ENCODE peak calls at places on chromosomes 5 and 9, in nine cellular contexts. A is NCI-H446; J is CD8-positive, alpha-beta memory T cell; H is stimulated activated CD8-positive, alpha-beta memory T cell treated with anti-CD3 and anti-CD28 coated beads, Interleukin-4, amount 100 ng/mL, for 24 hours; E is stimulated activated naive B cell treated with anti-CD40 and anti-IgM and Interleukin-4, amounts not matched to agents 10 μg/mL and 1 μg/mL and 100 μg/mL, for 72 hours; G is cardiac septum; N is cardiac muscle cell; F is HTR-8/SVneo; Z is choroid plexus epithelial cell. O is an unnamed sample.

GRCh38 chr5:25641140-25641539 is 996.4 kb upstream of the CDH10 start:
- DNase-seq in G (no peak), J (no peak), A (peak; percentile 65), Z (no peak), E (no peak), H (no peak), F (no peak), N (no peak), O (no peak)

GRCh38 chr9:68999393-69000105 is 14.4 kb downstream of the PRKACG start:
- DNase-seq in Z (peak; percentile 88), A (peak; percentile 58), H (peak; percentile 28), G (no peak), N (peak; percentile 82), J (peak; percentile 29), F (peak; percentile 38), E (peak; percentile 55), O (peak; percentile 28)

GRCh38 chr9:88011005-88011766 is 36.9 kb upstream of the CDK20 start:
- DNase-seq in Z (peak; percentile 56), G (no peak), F (peak; percentile 39), A (no peak), N (peak; percentile 44), E (no peak), J (no peak), H (no peak), O (no peak)

GRCh38 chr9:26723486-26723885 is 169.1 kb downstream of the CAAP1 start:
- DNase-seq in N (peak; percentile 29), E (no peak), A (peak; percentile 43), J (no peak), Z (peak; percentile 9), G (no peak), F (peak; percentile 2), H (no peak), O (no peak)

GRCh38 chr5:149271717-149272558 is at the start of gene AFAP1L1:
- DNase-seq in F (peak; percentile 53), N (peak; percentile 53), Z (peak; percentile 53), J (no peak), E (peak; percentile 38), A (peak; percentile 15), H (peak; percentile 10), G (peak; percentile 88), O (peak; percentile 3)

GRCh38 chr9:10366171-10366779 is 246.5 kb downstream of the PTPRD start:
- DNase-seq in G (no peak), Z (peak; percentile 60), F (no peak), A (peak; percentile 82), E (no peak), H (no peak), J (no peak), N (peak; percentile 40), O (no peak)

GRCh38 chr9:8188720-8189407 is 389.3 kb upstream of the DMAC1 start:
- DNase-seq in E (no peak), H (no peak), J (no peak), N (no peak), A (peak; percentile 59), Z (no peak), G (no peak), F (no peak), O (no peak)

GRCh38 chr5:102975457-102976182 is 144.3 kb downstream of the GIN1 start:
- DNase-seq in H (no peak), E (no peak), G (no peak), N (peak; percentile 83), J (no peak), F (no peak), A (no peak), Z (peak; percentile 83), O (no peak)

GRCh38 chr5:51378778-51379652 is 4.2 kb upstream of the ISL1 start:
- DNase-seq in Z (peak; percentile 16), A (no peak), J (no peak), N (no peak), F (no peak), G (no peak), E (no peak), H (no peak), O (no peak)

GRCh38 chr9:98168952-98169488 is 23.4 kb downstream of the CORO2A start:
- DNase-seq in N (peak; percentile 79), G (no peak), A (no peak), E (no peak), F (peak; percentile 68), H (peak; percentile 32), J (peak; percentile 5), Z (peak; percentile 56), O (no peak)

GRCh38 chr9:16236326-16236725 is 634.1 kb downstream of the BNC2 start:
- DNase-seq in F (no peak), E (no peak), A (no peak), H (no peak), N (peak; percentile 92), J (no peak), G (no peak), Z (peak; percentile 90), O (no peak)

GRCh38 chr5:137414112-137414511 is 85.0 kb downstream of the SPOCK1 start:
- DNase-seq in G (no peak), E (no peak), J (no peak), H (no peak), Z (no peak), N (no peak), F (no peak), A (no peak), O (no peak)

GRCh38 chr9:23850242-23851023 is 24.4 kb upstream of the ELAVL2 start:
- DNase-seq in J (no peak), N (no peak), Z (no peak), H (no peak), F (no peak), G (no peak), E (no peak), A (peak; percentile 58), O (no peak)

GRCh38 chr9:137974746-137975526 is 97.4 kb downstream of the CACNA1B start:
- DNase-seq in F (no peak), N (no peak), H (no peak), G (peak; percentile 63), A (no peak), E (no peak), J (no peak), Z (no peak), O (no peak)

GRCh38 chr9:36988848-36989247 is 45.2 kb downstream of the PAX5 start:
- DNase-seq in G (no peak), J (no peak), Z (no peak), N (no peak), A (no peak), F (no peak), E (no peak), H (no peak), O (no peak)

GRCh38 chr5:142017832-142018427 is 5.1 kb upstream of the GNPDA1 start:
- DNase-seq in J (no peak), A (no peak), E (peak; percentile 49), Z (peak; percentile 80), G (no peak), N (peak; percentile 54), F (no peak), H (no peak), O (no peak)

GRCh38 chr9:134536101-134536900 is 105.3 kb upstream of the COL5A1 start:
- DNase-seq in N (peak; percentile 80), G (no peak), A (no peak), J (no peak), E (no peak), Z (peak; percentile 88), H (no peak), F (peak; percentile 67), O (no peak)

GRCh38 chr5:87686018-87686417 is 273.3 kb upstream of the CCNH start:
- DNase-seq in E (no peak), F (no peak), Z (no peak), J (no peak), G (no peak), H (no peak), N (no peak), A (no peak), O (no peak)

GRCh38 chr5:94422819-94423218 is 195.6 kb downstream of the KIAA0825 start:
- DNase-seq in J (no peak), G (no peak), N (peak; percentile 44), A (no peak), Z (peak; percentile 54), H (no peak), E (no peak), F (no peak), O (no peak)

GRCh38 chr9:105290401-105290800 is 46.0 kb downstream of the SLC44A1 start:
- DNase-seq in G (no peak), J (no peak), F (no peak), Z (peak; percentile 60), H (no peak), A (no peak), E (no peak), N (peak; percentile 75), O (no peak)

GRCh38 chr5:61332891-61333350 is 863 bp downstream of the ZSWIM6 start:
- DNase-seq in E (peak; percentile 20), H (no peak), F (no peak), A (peak; percentile 23), N (peak; percentile 77), G (peak; percentile 77), J (peak; percentile 34), Z (peak; percentile 74), O (no peak)

GRCh38 chr9:89655990-89656657 is 51.3 kb downstream of the GADD45G start:
- DNase-seq in N (peak; percentile 4), G (peak; percentile 84), Z (peak; percentile 58), F (no peak), A (no peak), H (no peak), J (no peak), E (no peak), O (no peak)

GRCh38 chr5:126920291-126920690 is 110.1 kb downstream of the MARCHF3 start:
- DNase-seq in A (peak; percentile 43), J (no peak), E (no peak), Z (peak; percentile 46), H (no peak), N (peak; percentile 74), G (no peak), F (no peak), O (no peak)

GRCh38 chr5:92841604-92842155 is 739.3 kb downstream of the NR2F1-AS1 start:
- DNase-seq in G (no peak), Z (no peak), A (no peak), J (no peak), N (no peak), H (no peak), E (no peak), F (no peak), O (no peak)

GRCh38 chr5:31864015-31864414 is 225.1 kb downstream of the PDZD2 start:
- DNase-seq in Z (peak; percentile 22), N (no peak), J (no peak), E (no peak), F (no peak), H (no peak), G (no peak), A (no peak), O (no peak)

GRCh38 chr9:126112135-126112720 is 214.4 kb upstream of the MVB12B start:
- DNase-seq in H (no peak), J (no peak), E (no peak), N (no peak), Z (no peak), A (no peak), G (peak; percentile 1), F (no peak), O (no peak)

GRCh38 chr9:114691046-114691955 is 9.3 kb upstream of the TEX48 start:
- DNase-seq in Z (peak; percentile 86), N (peak; percentile 70), G (no peak), J (peak; percentile 12), E (peak; percentile 69), F (peak; percentile 62), A (no peak), H (no peak), O (no peak)

GRCh38 chr9:16915126-16915831 is 44.8 kb upstream of the BNC2 start:
- DNase-seq in H (no peak), G (no peak), A (peak; percentile 28), Z (no peak), N (no peak), E (no peak), J (no peak), F (no peak), O (no peak)

GRCh38 chr9:83934569-83935275 is 13.5 kb upstream of the KIF27 start:
- DNase-seq in J (no peak), E (no peak), N (peak; percentile 75), Z (peak; percentile 90), G (no peak), A (no peak), F (no peak), H (no peak), O (no peak)

GRCh38 chr9:6632516-6633328 is 12.8 kb downstream of the GLDC start:
- DNase-seq in Z (no peak), F (no peak), E (peak; percentile 58), G (no peak), N (no peak), J (no peak), H (no peak), A (no peak), O (no peak)

GRCh38 chr5:64417390-64417789 is 88.4 kb upstream of the RGS7BP start:
- DNase-seq in A (no peak), G (no peak), N (no peak), J (no peak), H (no peak), F (no peak), Z (no peak), E (no peak), O (no peak)

O was measured in NCI-H1417 treated with DMSO at 0.1 percent for 48 hours.